ENCODE peak calls at places on chromosomes 2 and 18, in four cellular contexts. Y, J, A and W are unnamed samples. For H3K4me1, the result is how much of the 10 kb centered on the place peaks cover.

GRCh38 chr2:196725882-196726281 is 73.6 kb downstream of the GTF3C3 start:
- DNase-seq in Y (no peak), J (no peak), A (no peak), W (no peak)

GRCh38 chr2:204251977-204252376 is 293.3 kb upstream of the PARD3B start:
- DNase-seq in Y (no peak), J (no peak), A (no peak), W (no peak)

GRCh38 chr2:234422242-234422641 is 74.6 kb downstream of the ARL4C start:
- DNase-seq in Y (no peak), J (no peak), A (no peak), W (no peak)

GRCh38 chr2:72129676-72130340 is 17.9 kb downstream of the CYP26B1 start:
- DNase-seq in Y (no peak), J (no peak), A (no peak), W (no peak)

GRCh38 chr2:118492335-118492734 is 355.1 kb downstream of the EN1 start:
- DNase-seq in Y (no peak), J (no peak), A (no peak), W (no peak)

GRCh38 chr2:225090746-225091145 is 48.5 kb upstream of the DOCK10 start:
- DNase-seq in Y (no peak), J (no peak), A (no peak), W (no peak)

GRCh38 chr18:63707816-63708215 is 5.1 kb downstream of the SERPINB11 start:
- DNase-seq in Y (no peak), J (no peak), A (no peak), W (no peak)

GRCh38 chr2:152480870-152481269 is 145.9 kb downstream of the FMNL2 start:
- DNase-seq in Y (no peak), J (no peak), A (no peak), W (no peak)

GRCh38 chr2:98897746-98898145 is 38.3 kb downstream of the CRACDL start:
- DNase-seq in Y (no peak), J (no peak), A (no peak), W (no peak)

GRCh38 chr2:117917223-117917917 is 96.5 kb downstream of the CCDC93 start:
- DNase-seq in Y (no peak), J (no peak), A (no peak), W (no peak)

GRCh38 chr18:3725100-3725499 is 275.1 kb downstream of the TGIF1 start:
- DNase-seq in Y (no peak), J (no peak), A (no peak), W (no peak)

GRCh38 chr2:160479269-160479668 is 14.3 kb downstream of the RBMS1 start:
- DNase-seq in Y (no peak), J (no peak), A (no peak), W (no peak)

GRCh38 chr18:21448301-21448700 is 152.2 kb downstream of the ESCO1 start:
- DNase-seq in Y (no peak), J (no peak), A (no peak), W (no peak)

GRCh38 chr2:48398285-48399135 is 131.4 kb upstream of the STON1 start:
- DNase-seq in Y (no peak), J (no peak), A (no peak), W (no peak)

GRCh38 chr2:188524519-188525113 is 232.9 kb downstream of the GULP1 start:
- DNase-seq in Y (no peak), J (no peak), A (no peak), W (peak)

GRCh38 chr2:98465456-98466201 is 21.0 kb downstream of the INPP4A start:
- DNase-seq in Y (no peak), J (peak), A (peak), W (peak)

GRCh38 chr2:9768388-9768787 is 74.9 kb upstream of the TAF1B start:
- DNase-seq in Y (no peak), J (no peak), A (no peak), W (no peak)

GRCh38 chr2:75602724-75603342 is 42.1 kb upstream of the EVA1A start:
- DNase-seq in Y (no peak), J (peak), A (no peak), W (no peak)

GRCh38 chr2:200411831-200412230 is 98.0 kb downstream of the KCTD18 start:
- DNase-seq in Y (no peak), J (no peak), A (no peak), W (no peak)

GRCh38 chr2:238113611-238114010 is 13.5 kb downstream of the ESPNL start:
- DNase-seq in Y (no peak), J (no peak), A (no peak), W (no peak)

GRCh38 chr2:199019898-199020507 is 437.7 kb downstream of the SATB2 start:
- DNase-seq in Y (no peak), J (no peak), A (no peak), W (peak)

GRCh38 chr2:109447251-109447661 is 166.5 kb downstream of the SEPTIN10 start:
- DNase-seq in Y (no peak), J (no peak), A (no peak), W (no peak)

GRCh38 chr18:74796928-74797576 is 199.4 kb downstream of the ZNF407 start:
- DNase-seq in Y (no peak), J (no peak), A (no peak), W (peak)

GRCh38 chr18:58671941-58672565 is 788 bp downstream of the MALT1 start:
- DNase-seq in Y (no peak), J (no peak), A (peak), W (no peak)

GRCh38 chr2:74429487-74430451 is 8.2 kb downstream of the WDR54 start:
- DNase-seq in Y (no peak), J (no peak), A (no peak), W (no peak)
- H3K4me1 ChIP-seq in Y (under half), J (under half), A (under half), W (under half)

GRCh38 chr2:239951825-239952224 is 73.3 kb downstream of the NDUFA10 start:
- DNase-seq in Y (no peak), J (no peak), A (no peak), W (no peak)
- H3K4me1 ChIP-seq in Y (under half), J (under half), A (under half), W (under half)

GRCh38 chr18:55552498-55553189 is 35.3 kb downstream of the TCF4 start:
- DNase-seq in Y (no peak), J (no peak), A (no peak), W (peak)
- H3K4me1 ChIP-seq in Y (under half), J (under half), A (under half), W (under half)

GRCh38 chr2:207153266-207153990 is 12.3 kb downstream of the KLF7 start:
- DNase-seq in Y (no peak), J (no peak), A (no peak), W (no peak)
- H3K4me1 ChIP-seq in Y (half or more), J (half or more), A (half or more), W (half or more)

DNA sequence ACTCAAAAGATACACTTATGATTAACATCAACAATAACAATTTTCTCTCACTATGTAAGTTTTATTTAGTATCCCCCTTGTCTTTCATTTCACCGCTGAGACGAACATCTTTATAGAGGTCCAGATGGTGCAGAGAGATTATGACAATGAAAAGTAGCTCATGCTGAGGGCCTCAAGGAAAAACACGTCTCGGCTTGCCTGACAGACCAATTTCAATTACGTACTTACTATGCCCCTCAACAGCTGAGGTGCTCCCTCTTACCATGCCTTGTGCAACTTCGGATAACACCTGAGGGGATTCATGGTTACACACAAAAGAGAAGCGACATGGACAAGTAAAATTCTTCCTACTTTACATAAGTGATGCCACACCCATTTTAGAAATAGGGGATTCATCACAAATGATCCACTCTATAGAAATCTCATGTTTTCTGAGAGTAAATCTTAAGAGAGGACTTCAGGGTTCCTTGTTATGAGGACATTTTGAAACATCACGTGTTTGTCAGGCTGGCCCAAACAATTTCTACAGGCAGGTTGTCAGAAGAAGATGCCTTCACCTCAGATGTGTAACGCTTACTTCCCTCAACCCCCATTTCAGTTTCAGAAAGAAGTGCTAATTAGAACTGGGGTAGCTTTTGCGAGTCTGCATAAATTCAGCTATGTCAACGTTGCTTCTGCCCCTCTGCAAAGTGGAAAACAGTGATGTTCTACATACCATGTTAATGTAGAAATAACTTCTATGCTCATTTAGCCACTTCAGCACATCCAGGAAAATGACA is 191.4 kb downstream of the NRXN1 start:
- DNase-seq in Y (no peak), J (no peak), A (no peak), W (no peak)
- H3K4me1 ChIP-seq in Y (under half), J (under half), A (under half), W (under half)

DNA sequence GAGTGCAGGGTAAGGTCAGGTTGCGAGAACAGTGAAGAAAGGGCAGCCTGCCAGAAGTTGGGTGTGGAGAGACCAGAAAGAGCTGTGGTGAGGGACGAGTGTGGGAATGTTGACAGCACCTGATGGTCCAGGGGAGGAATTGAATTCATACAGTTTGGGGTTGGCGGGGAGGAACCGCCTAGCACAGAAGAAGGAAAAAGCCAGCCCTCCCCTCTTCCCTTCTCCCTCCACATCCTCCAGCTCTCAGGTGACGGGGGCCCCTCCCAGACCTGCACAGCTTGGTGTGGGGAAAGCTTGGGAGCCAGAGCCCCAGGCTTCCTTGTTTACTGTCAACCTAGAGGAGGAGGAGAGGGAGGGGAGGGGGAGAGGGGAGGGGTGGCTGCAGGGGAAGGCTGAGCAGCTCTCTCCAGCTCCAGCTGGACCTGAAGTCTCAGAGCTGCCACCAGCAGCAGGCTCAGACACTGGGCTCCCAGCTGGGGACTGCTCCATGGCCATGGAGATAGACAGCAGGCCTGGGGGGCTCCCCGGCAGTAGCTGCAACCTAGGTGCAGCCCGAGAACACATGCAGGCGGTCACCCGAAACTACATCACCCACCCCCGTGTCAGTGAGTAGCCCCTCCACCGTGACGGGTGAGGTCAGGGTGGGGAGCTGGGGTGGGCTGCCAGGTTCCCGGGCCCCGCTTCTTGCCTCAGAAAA is at the start of gene ATP6V1B1:
- DNase-seq in Y (no peak), J (no peak), A (no peak), W (no peak)
- H3K4me1 ChIP-seq in Y (under half), J (under half), A (under half), W (under half)

GRCh38 chr2:217833439-217833838 is 169.4 kb downstream of the TNS1 start:
- DNase-seq in Y (no peak), J (no peak), A (no peak), W (no peak)
- H3K4me1 ChIP-seq in Y (half or more), J (under half), A (under half), W (under half)